ENCODE peak calls at places on chromosomes 5 and 9, in nine cellular contexts. G is trophoblast cell; Z is fibroblast of lung; H is foreskin keratinocyte; T is hepatocyte; P is SK-N-SH; X is aorta; Q is CD8-positive, alpha-beta memory T cell; Y is MM.1S. U is an unnamed sample.

GRCh38 chr5:93246093-93246855 is 334.7 kb downstream of the NR2F1-AS1 start:
- DNase-seq in G (no peak), Z (peak; percentile 87), H (no peak), T (peak; percentile 54), P (no peak), X (no peak), Q (no peak), Y (no peak), U (no peak)

GRCh38 chr9:13446261-13446660 is 166.8 kb upstream of the MPDZ start:
- DNase-seq in G (no peak), Z (no peak), H (no peak), T (no peak), P (no peak), X (no peak), Q (no peak), Y (no peak), U (no peak)

GRCh38 chr9:9499546-9499945 is 1113.3 kb downstream of the PTPRD start:
- DNase-seq in G (no peak), Z (no peak), H (no peak), T (no peak), P (no peak), X (no peak), Q (no peak), Y (no peak), U (no peak)

GRCh38 chr9:120941046-120941770 is 14.6 kb upstream of the TRAF1 start:
- DNase-seq in G (no peak), Z (no peak), H (peak; percentile 78), T (no peak), P (no peak), X (no peak), Q (no peak), Y (no peak), U (no peak)

GRCh38 chr9:101674165-101674564 is 64.3 kb downstream of the GRIN3A start:
- DNase-seq in G (no peak), Z (no peak), H (no peak), T (no peak), P (no peak), X (no peak), Q (no peak), Y (no peak), U (no peak)

GRCh38 chr9:87342743-87343142 is 154.9 kb upstream of the DAPK1 start:
- DNase-seq in G (no peak), Z (peak; percentile 77), H (no peak), T (peak; percentile 15), P (no peak), X (no peak), Q (no peak), Y (no peak), U (no peak)

GRCh38 chr9:80649001-80649420 is 1040.3 kb downstream of the TLE1 start:
- DNase-seq in G (peak; percentile 94), Z (peak; percentile 90), H (peak; percentile 67), T (peak; percentile 56), P (no peak), X (peak; percentile 62), Q (no peak), Y (no peak), U (no peak)

GRCh38 chr5:32136342-32136741 is 37.8 kb downstream of the GOLPH3 start:
- DNase-seq in G (no peak), Z (no peak), H (no peak), T (no peak), P (no peak), X (no peak), Q (no peak), Y (no peak), U (no peak)

GRCh38 chr5:136006164-136006563 is 22.6 kb upstream of the TGFBI start:
- DNase-seq in G (no peak), Z (peak; percentile 69), H (no peak), T (no peak), P (no peak), X (no peak), Q (no peak), Y (no peak), U (no peak)

GRCh38 chr5:107470007-107470582 is 200.6 kb downstream of the EFNA5 start:
- DNase-seq in G (no peak), Z (no peak), H (peak; percentile 61), T (no peak), P (no peak), X (no peak), Q (no peak), Y (no peak), U (no peak)
- H3K4me1 ChIP-seq in G (peaks cover 20% of the 10 kb centered on the region), Z (peaks cover 4% of the 10 kb centered on the region), H (peaks cover 45% of the 10 kb centered on the region), T (peaks cover 26% of the 10 kb centered on the region), P (peaks cover 13% of the 10 kb centered on the region), X (peaks cover 16% of the 10 kb centered on the region), Q (peaks cover 15% of the 10 kb centered on the region), Y (no peaks in the 10 kb centered on the region), U (peaks cover 83% of the 10 kb centered on the region)

GRCh38 chr5:157549283-157549629 is 26.3 kb downstream of the ADAM19 start:
- DNase-seq in G (no peak), Z (no peak), H (no peak), T (no peak), P (no peak), X (no peak), Q (no peak), Y (no peak), U (no peak)
- H3K27ac ChIP-seq in G (no peak overlapping the region), Z (peak overlapping the region; percentile 84), H (no peak overlapping the region), T (no peak overlapping the region), P (no peak overlapping the region), X (no peak overlapping the region), Q (no peak overlapping the region), Y (no peak overlapping the region), U (peak overlapping the region; percentile 44)

GRCh38 chr9:33129251-33129885 is 37.8 kb downstream of the B4GALT1 start:
- DNase-seq in G (no peak), Z (no peak), H (no peak), T (no peak), P (no peak), X (no peak), Q (no peak), Y (no peak), U (no peak)

GRCh38 chr9:33125871-33126822 is 41.0 kb downstream of the B4GALT1 start:
- DNase-seq in G (no peak), Z (peak; percentile 33), H (peak; percentile 51), T (peak; percentile 48), P (no peak), X (no peak), Q (no peak), Y (no peak), U (no peak)

GRCh38 chr9:33129886-33130284 is 37.3 kb downstream of the B4GALT1 start:
- DNase-seq in G (peak; percentile 95), Z (no peak), H (peak; percentile 56), T (peak; percentile 22), P (no peak), X (no peak), Q (no peak), Y (no peak), U (no peak)

GRCh38 chr9:33128570-33128969 is 38.6 kb downstream of the B4GALT1 start:
- DNase-seq in G (no peak), Z (no peak), H (no peak), T (no peak), P (no peak), X (no peak), Q (no peak), Y (no peak), U (no peak)

GRCh38 chr9:33127881-33128280 is 39.3 kb downstream of the B4GALT1 start:
- DNase-seq in G (no peak), Z (no peak), H (no peak), T (no peak), P (no peak), X (no peak), Q (no peak), Y (no peak), U (no peak)
- H3K4me1 ChIP-seq in G (peaks cover 29% of the 10 kb centered on the region), Z (peaks cover 8% of the 10 kb centered on the region), H (peaks cover 31% of the 10 kb centered on the region), T (peaks cover 51% of the 10 kb centered on the region), P (no peaks in the 10 kb centered on the region), X (peaks cover 7% of the 10 kb centered on the region), Q (peaks cover 31% of the 10 kb centered on the region), Y (peaks cover 5% of the 10 kb centered on the region), U (peaks cover 31% of the 10 kb centered on the region)

DNA sequence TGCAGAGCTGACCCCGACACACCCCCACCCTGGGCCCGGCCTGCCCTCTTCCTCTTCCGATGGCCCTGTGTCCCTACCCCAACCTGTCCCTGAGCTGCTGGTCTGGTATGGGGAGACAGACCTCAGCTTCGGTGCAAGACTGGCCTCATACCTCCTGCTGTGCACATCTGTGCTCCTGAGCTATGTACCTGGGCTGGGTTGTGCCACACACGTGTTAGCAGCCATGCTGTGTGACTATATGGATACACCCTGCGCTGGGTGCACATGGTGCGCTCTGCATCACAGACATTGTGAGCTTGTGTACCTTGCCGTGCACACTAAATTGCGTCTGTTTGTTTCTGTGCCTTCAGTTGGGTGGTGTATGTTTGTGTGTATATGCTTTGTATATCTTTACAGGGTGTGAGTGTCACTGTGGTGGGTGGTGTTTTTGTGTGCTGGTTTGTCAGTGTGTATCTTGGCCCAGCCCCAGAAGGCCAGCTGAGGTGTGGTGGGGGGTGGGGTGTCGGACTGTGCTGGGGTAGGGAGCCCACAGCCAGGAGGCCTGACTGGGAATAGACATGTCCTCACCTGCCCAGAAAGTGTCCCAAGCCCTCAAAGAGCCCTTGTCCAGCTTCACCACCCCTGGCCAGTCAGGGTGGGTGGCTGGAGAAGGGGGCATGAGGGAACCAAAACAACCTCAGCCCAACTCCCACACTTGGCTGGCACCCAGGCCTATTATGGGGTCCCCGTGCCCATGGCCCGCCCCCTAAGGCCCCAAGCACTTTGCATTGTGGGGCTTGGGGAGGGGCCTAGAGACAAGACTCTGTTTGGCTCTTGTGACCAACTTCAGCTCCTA is 56.6 kb upstream of the PSD2 start:
- DNase-seq in G (no peak), Z (no peak), H (no peak), T (peak; percentile 6), P (no peak), X (no peak), Q (no peak), Y (no peak), U (no peak)
- H3K27ac ChIP-seq in G (no peak overlapping the region), Z (no peak overlapping the region), H (no peak overlapping the region), T (no peak overlapping the region), P (no peak overlapping the region), X (no peak overlapping the region), Q (no peak overlapping the region), Y (no peak overlapping the region), U (no peak overlapping the region)

GRCh38 chr9:119533509-119533908 is 164.3 kb upstream of the BRINP1 start:
- DNase-seq in G (no peak), Z (no peak), H (no peak), T (peak; percentile 17), P (no peak), X (no peak), Q (no peak), Y (no peak), U (no peak)
- H3K4me1 ChIP-seq in G (no peaks in the 10 kb centered on the region), Z (no peaks in the 10 kb centered on the region), H (no peaks in the 10 kb centered on the region), T (no peaks in the 10 kb centered on the region), P (no peaks in the 10 kb centered on the region), X (no peaks in the 10 kb centered on the region), Q (no peaks in the 10 kb centered on the region), Y (no peaks in the 10 kb centered on the region), U (no peaks in the 10 kb centered on the region)

GRCh38 chr9:129637102-129637501 is 4.8 kb downstream of the ASB6 start:
- DNase-seq in G (no peak), Z (no peak), H (no peak), T (no peak), P (no peak), X (no peak), Q (no peak), Y (no peak), U (no peak)
- H3K27ac ChIP-seq in G (no peak overlapping the region), Z (no peak overlapping the region), H (no peak overlapping the region), T (no peak overlapping the region), P (no peak overlapping the region), X (no peak overlapping the region), Q (no peak overlapping the region), Y (no peak overlapping the region), U (no peak overlapping the region)